ENCODE peak calls at places on chromosomes 3 and 15, in four cellular contexts. L is A172, I is hippocampal formation, K is NCI-H1105. E is an unnamed sample.

GRCh38 chr15:51077565-51078153 is 17.0 kb downstream of the TNFAIP8L3 start:
- DNase-seq in L (no peak), I (no peak), K (no peak), E (no peak)

GRCh38 chr15:43911235-43911661 is 84.4 kb downstream of the WDR76 start:
- DNase-seq in L (peak; percentile 91), I (no peak), K (no peak), E (no peak)

GRCh38 chr3:150169279-150169970 is 198.7 kb upstream of the PFN2 start:
- DNase-seq in L (no peak), I (no peak), K (peak; percentile 46), E (peak; percentile 71)

GRCh38 chr3:60720696-60721228 is 530.5 kb downstream of the FHIT start:
- DNase-seq in L (no peak), I (no peak), K (no peak), E (no peak)

GRCh38 chr3:108127301-108127988 is 36.6 kb upstream of the CD47 start:
- DNase-seq in L (peak; percentile 17), I (no peak), K (no peak), E (no peak)

GRCh38 chr3:126339466-126339865 is 17.7 kb downstream of the KLF15 start:
- DNase-seq in L (no peak), I (no peak), K (no peak), E (no peak)

GRCh38 chr15:67184208-67184925 is 70.1 kb downstream of the AAGAB start:
- DNase-seq in L (no peak), I (no peak), K (no peak), E (no peak)

GRCh38 chr3:30319713-30320112 is 286.7 kb upstream of the TGFBR2 start:
- DNase-seq in L (peak; percentile 71), I (no peak), K (no peak), E (no peak)

GRCh38 chr3:64501298-64501906 is 186.4 kb downstream of the ADAMTS9 start:
- DNase-seq in L (no peak), I (no peak), K (no peak), E (no peak)

GRCh38 chr3:66035763-66036477 is 2.8 kb downstream of the MAGI1 start:
- DNase-seq in L (peak; percentile 5), I (no peak), K (no peak), E (no peak)

GRCh38 chr3:126798521-126798920 is 94.5 kb downstream of the CHCHD6 start:
- DNase-seq in L (peak; percentile 22), I (no peak), K (no peak), E (no peak)

GRCh38 chr3:30689202-30689641 is 82.8 kb downstream of the TGFBR2 start:
- DNase-seq in L (peak; percentile 91), I (no peak), K (no peak), E (peak; percentile 10)

GRCh38 chr15:69132935-69133861 is 27.2 kb upstream of the GLCE start:
- DNase-seq in L (no peak), I (no peak), K (no peak), E (peak; percentile 3)

GRCh38 chr15:75565062-75565970 is 13.8 kb downstream of the PTPN9 start:
- DNase-seq in L (no peak), I (no peak), K (no peak), E (no peak)

GRCh38 chr15:94670436-94671034 is 439.2 kb downstream of the MCTP2 start:
- DNase-seq in L (peak; percentile 16), I (peak; percentile 71), K (peak; percentile 3), E (no peak)

GRCh38 chr15:72970965-72971746 is 81.1 kb upstream of the NEO1 start:
- DNase-seq in L (no peak), I (no peak), K (no peak), E (no peak)

GRCh38 chr3:171809513-171810277 is 588 bp downstream of the PLD1 start:
- DNase-seq in L (peak; percentile 68), I (no peak), K (peak; percentile 88), E (peak; percentile 70)

GRCh38 chr3:101928890-101929289 is 79.6 kb downstream of the NFKBIZ start:
- DNase-seq in L (peak; percentile 90), I (no peak), K (no peak), E (no peak)

GRCh38 chr15:55379095-55379494 is 29.1 kb downstream of the CCPG1 start:
- DNase-seq in L (no peak), I (no peak), K (no peak), E (no peak)

GRCh38 chr15:25439456-25439836 is 622 bp upstream of the UBE3A start:
- DNase-seq in L (peak; percentile 18), I (no peak), K (no peak), E (peak; percentile 20)

GRCh38 chr3:159828542-159828943 is 160.1 kb upstream of the IL12A start:
- DNase-seq in L (peak; percentile 62), I (peak; percentile 79), K (peak; percentile 86), E (peak; percentile 89)

GRCh38 chr3:133663569-133664313 is 2.0 kb upstream of the TOPBP1 start:
- DNase-seq in L (peak; percentile 59), I (peak; percentile 75), K (peak; percentile 79), E (peak; percentile 65)

GRCh38 chr15:67884514-67885225 is 44.8 kb upstream of the RNU6-1 start:
- DNase-seq in L (peak; percentile 16), I (peak; percentile 46), K (no peak), E (no peak)

GRCh38 chr3:112109313-112109712 is 23.1 kb downstream of the C3orf52 start:
- DNase-seq in L (no peak), I (no peak), K (peak; percentile 54), E (peak; percentile 17)

GRCh38 chr3:188526057-188526456 is 372.1 kb downstream of the LPP start:
- DNase-seq in L (no peak), I (no peak), K (no peak), E (no peak)

GRCh38 chr15:68646156-68646555 is 67.4 kb downstream of the CORO2B start:
- DNase-seq in L (no peak), I (no peak), K (no peak), E (peak; percentile 6)

GRCh38 chr15:94455297-94455696 is 223.9 kb downstream of the MCTP2 start:
- DNase-seq in L (no peak), I (no peak), K (no peak), E (no peak)

GRCh38 chr3:13353936-13354542 is 66.1 kb downstream of the NUP210 start:
- DNase-seq in L (peak; percentile 39), I (no peak), K (no peak), E (no peak)

GRCh38 chr15:98043160-98044059 is 82.9 kb downstream of the ARRDC4 start:
- DNase-seq in L (no peak), I (no peak), K (no peak), E (no peak)

GRCh38 chr3:11452988-11453847 is 181.0 kb downstream of the ATG7 start:
- DNase-seq in L (peak; percentile 70), I (peak; percentile 65), K (no peak), E (no peak)